ENCODE peak calls at places on chromosomes 12 and 14, in five cellular contexts. U is H1, I is neuronal stem cell, J is IMR-90, C is H9. G is an unnamed sample.

GRCh38 chr14:54175298-54175942 is 218.8 kb upstream of the BMP4 start:
- DNase-seq in I (peak; percentile 73), C (peak; percentile 64), U (peak; percentile 23), J (peak; percentile 73), G (peak; percentile 56)

GRCh38 chr14:30132201-30132600 is 204.6 kb upstream of the PRKD1 start:
- DNase-seq in U (no peak), J (no peak), C (no peak), I (no peak), G (no peak)

GRCh38 chr12:111766608-111767361 is at the start of gene ALDH2:
- DNase-seq in C (peak; percentile 93), U (peak; percentile 50), I (peak; percentile 83), J (peak; percentile 43), G (peak; percentile 67)

GRCh38 chr12:48420031-48420775 is 52.2 kb upstream of the ANP32D start:
- DNase-seq in C (no peak), U (no peak), J (no peak), I (no peak), G (no peak)

GRCh38 chr12:90233168-90234100 is 524.8 kb upstream of the ATP2B1 start:
- DNase-seq in U (no peak), C (no peak), I (no peak), J (no peak), G (peak; percentile 50)

GRCh38 chr12:106285993-106286392 is 16.5 kb upstream of the TCP11L2 start:
- DNase-seq in I (no peak), U (no peak), J (no peak), C (no peak), G (no peak)

GRCh38 chr12:1836854-1837411 is 16.6 kb downstream of the LRTM2 start:
- DNase-seq in J (no peak), U (no peak), I (no peak), C (no peak), G (no peak)

GRCh38 chr12:11959117-11959823 is 111.5 kb upstream of the BCL2L14 start:
- DNase-seq in I (no peak), C (no peak), U (no peak), J (peak; percentile 23), G (no peak)

GRCh38 chr12:70774055-70774454 is 136.8 kb upstream of the PTPRB start:
- DNase-seq in C (no peak), U (no peak), I (no peak), J (no peak), G (no peak)

GRCh38 chr14:31489680-31490079 is 1.8 kb upstream of the GPR33 start:
- DNase-seq in C (no peak), I (no peak), U (no peak), J (no peak), G (no peak)

GRCh38 chr14:105853907-105854599 is 327.7 kb downstream of the TMEM121 start:
- DNase-seq in J (no peak), C (no peak), U (no peak), I (no peak), G (no peak)

GRCh38 chr12:56905852-56906251 is 28.4 kb downstream of the SDR9C7 start:
- DNase-seq in C (no peak), U (no peak), J (no peak), I (no peak), G (no peak)

GRCh38 chr12:56903374-56903773 is 30.8 kb downstream of the SDR9C7 start:
- DNase-seq in C (no peak), J (no peak), U (no peak), I (no peak), G (no peak)

GRCh38 chr12:56908136-56908535 is 26.1 kb downstream of the SDR9C7 start:
- DNase-seq in U (no peak), I (no peak), J (no peak), C (no peak), G (no peak)
- H4K91ac ChIP-seq in U (no peak overlapping the region), I (no peak overlapping the region), J (no peak overlapping the region), C (no peak overlapping the region), G (no peak overlapping the region)

DNA sequence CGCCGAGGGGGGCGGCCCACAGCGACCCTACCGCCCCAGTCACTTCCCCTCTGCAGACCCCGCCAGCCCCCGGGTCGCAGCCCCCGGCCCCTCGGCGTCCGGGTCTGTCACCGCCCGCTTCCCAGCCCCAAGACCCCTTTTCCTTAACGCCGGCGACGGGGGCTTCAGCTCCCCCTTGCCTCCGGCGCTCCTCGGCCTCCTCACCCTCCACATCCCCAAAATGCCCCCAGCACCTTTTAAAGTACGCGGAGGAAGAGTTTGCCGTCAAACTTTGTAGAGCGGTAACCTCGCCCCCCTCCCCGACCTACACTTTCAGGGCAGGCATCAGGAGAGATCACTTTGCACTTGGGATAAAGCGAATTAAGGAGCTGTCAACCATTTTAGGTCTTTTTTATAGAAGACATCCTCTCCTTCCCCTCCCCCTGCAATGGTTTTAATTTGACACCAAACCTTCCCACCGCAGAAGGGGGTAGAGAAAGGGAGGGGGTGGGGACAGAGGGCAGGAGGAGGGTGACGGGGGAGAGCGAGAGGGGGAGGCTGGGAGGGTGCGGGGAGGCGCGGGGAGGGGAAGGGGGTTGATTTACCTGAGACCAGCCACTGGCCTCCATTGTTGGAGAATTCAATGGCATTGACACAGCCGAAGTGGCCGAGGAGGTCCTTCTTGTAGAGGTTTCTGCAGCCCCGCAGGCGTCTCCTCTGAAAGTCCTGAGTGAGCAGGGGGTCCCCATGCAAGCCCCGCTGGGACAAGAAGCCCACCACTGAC is 557 bp downstream of the DCAF5 start:
- DNase-seq in U (no peak), I (peak; percentile 42), C (peak; percentile 74), J (no peak), G (peak; percentile 31)
- H2BK120ac ChIP-seq in U (no peak overlapping the region), I (peak overlapping the region; percentile 94), C (no peak overlapping the region), J (peak overlapping the region; percentile 27), G (peak overlapping the region; percentile 85)

GRCh38 chr12:67269632-67270578 is 747 bp downstream of the CAND1 start:
- DNase-seq in I (no peak), J (no peak), U (no peak), C (peak; percentile 69), G (peak; percentile 4)

GRCh38 chr12:67270622-67271021 is 1.5 kb downstream of the CAND1 start:
- DNase-seq in C (no peak), I (no peak), J (no peak), U (no peak), G (no peak)

GRCh38 chr12:67271976-67272375 is 2.8 kb downstream of the CAND1 start:
- DNase-seq in J (peak; percentile 51), I (no peak), U (no peak), C (no peak), G (no peak)

GRCh38 chr12:67268335-67268895 is 743 bp upstream of the CAND1 start:
- DNase-seq in U (peak; percentile 84), C (peak; percentile 97), I (peak; percentile 95), J (peak; percentile 99), G (peak; percentile 98)

GRCh38 chr12:67268896-67269631 is at the start of gene CAND1:
- DNase-seq in I (peak; percentile 99), U (peak; percentile 78), C (peak; percentile 97), J (peak; percentile 99), G (peak; percentile 100)
- H3K4ac ChIP-seq in I (peak within 1 kb of the TSS; percentile 37), U (no peak within 1 kb of the TSS), C (no peak within 1 kb of the TSS), J (peak within 1 kb of the TSS; percentile 96), G (peak within 1 kb of the TSS; percentile 98)

GRCh38 chr12:6547987-6548386 is 7.9 kb downstream of the IFFO1 start:
- DNase-seq in I (no peak), C (peak; percentile 27), U (no peak), J (peak; percentile 89), G (no peak)
- H4K91ac ChIP-seq in I (no peak overlapping the region), C (no peak overlapping the region), U (no peak overlapping the region), J (peak overlapping the region; percentile 95), G (peak overlapping the region; percentile 58)

GRCh38 chr12:53380104-53380796 is at the start of gene SP1:
- DNase-seq in J (peak; percentile 93), C (peak; percentile 93), U (peak; percentile 73), I (no peak), G (peak; percentile 94)
- H2BK120ac ChIP-seq in J (peak within 1 kb of the TSS; percentile 83), C (no peak within 1 kb of the TSS), U (peak within 1 kb of the TSS; percentile 36), I (peak within 1 kb of the TSS; percentile 25), G (peak within 1 kb of the TSS; percentile 74)

G was measured in trophoblast cell.